ENCODE peak calls at places on chromosomes 7 and 10, in six cellular contexts. Y is NCI-H1105; T is naive thymus-derived CD4-positive, alpha-beta T cell; O is activated CD8-positive, alpha-beta memory T cell treated with anti-CD3 and anti-CD28 coated beads, Interleukin-2, amount 50 U/mL, for 4 hours; E is DMS 273 treated with DMSO at 0.1 percent for 48 hours; N is islet precursor cell. X is an unnamed sample.

GRCh38 chr10:52644678-52645434 is 127.7 kb downstream of the MBL2 start:
- DNase-seq in Y (no peak), N (no peak), E (no peak), O (no peak), T (no peak), X (peak; percentile 58)

GRCh38 chr10:120542591-120542990 is 85.6 kb downstream of the PLPP4 start:
- DNase-seq in T (no peak), E (no peak), O (no peak), N (no peak), Y (no peak), X (no peak)

GRCh38 chr7:82194011-82194410 is 249.6 kb downstream of the CACNA2D1 start:
- DNase-seq in O (no peak), T (no peak), Y (no peak), N (no peak), E (no peak), X (no peak)

GRCh38 chr10:12628964-12629766 is 279.8 kb downstream of the CAMK1D start:
- DNase-seq in T (no peak), O (no peak), Y (peak; percentile 20), N (no peak), E (no peak), X (no peak)

GRCh38 chr7:2934984-2935740 is 91.1 kb upstream of the GNA12 start:
- DNase-seq in N (peak; percentile 43), T (no peak), O (no peak), Y (no peak), E (no peak), X (no peak)

GRCh38 chr7:39228946-39229345 is 251.2 kb downstream of the POU6F2 start:
- DNase-seq in N (peak; percentile 96), Y (no peak), O (no peak), T (no peak), E (no peak), X (no peak)

GRCh38 chr7:159127691-159128642 is 16.7 kb downstream of the VIPR2 start:
- DNase-seq in N (peak; percentile 37), T (no peak), E (no peak), O (no peak), Y (no peak), X (no peak)

GRCh38 chr10:78258303-78259030 is 224.8 kb downstream of the RPS24 start:
- DNase-seq in T (no peak), O (no peak), Y (no peak), E (no peak), N (no peak), X (no peak)

GRCh38 chr7:6284055-6284400 is 11.6 kb upstream of the CYTH3 start:
- DNase-seq in T (no peak), O (no peak), Y (no peak), E (no peak), N (no peak), X (no peak)

GRCh38 chr10:67175354-67175753 is 249.5 kb downstream of the LRRTM3 start:
- DNase-seq in T (no peak), Y (no peak), E (no peak), O (no peak), N (no peak), X (no peak)

GRCh38 chr10:35378547-35379210 is 42.4 kb downstream of the CCNY start:
- DNase-seq in E (no peak), T (no peak), N (no peak), Y (no peak), O (no peak), X (no peak)

GRCh38 chr7:129210256-129210988 is 14.4 kb upstream of the AHCYL2 start:
- DNase-seq in T (peak; percentile 60), Y (peak; percentile 59), N (peak; percentile 83), E (peak; percentile 16), O (peak; percentile 72), X (peak; percentile 57)

GRCh38 chr10:49183596-49184542 is 4.3 kb downstream of the TMEM273 start:
- DNase-seq in O (no peak), N (no peak), Y (no peak), T (no peak), E (no peak), X (no peak)

GRCh38 chr10:8183241-8183704 is 128.8 kb downstream of the GATA3 start:
- DNase-seq in T (peak; percentile 38), Y (no peak), N (no peak), O (peak; percentile 26), E (no peak), X (no peak)

GRCh38 chr7:138374119-138374693 is 85.9 kb upstream of the TRIM24 start:
- DNase-seq in N (no peak), T (no peak), Y (no peak), O (no peak), E (no peak), X (no peak)